ENCODE peak calls at places on chromosome 22, in five cellular contexts. S is dermis microvascular lymphatic vessel endothelial cell, J is HCEC 1CT, W is T-helper 2 cell, C is stromal cell of bone marrow. T is an unnamed sample.

GRCh38 chr22:41672780-41673509 is 15.7 kb downstream of the SNU13 start:
- DNase-seq in S (no peak), J (no peak), W (no peak), C (no peak), T (no peak)

GRCh38 chr22:39664485-39665200 is 94.1 kb downstream of the CACNA1I start:
- DNase-seq in S (no peak), J (no peak), W (no peak), C (no peak), T (no peak)

GRCh38 chr22:27090595-27090994 is 433.2 kb downstream of the MIAT start:
- DNase-seq in S (no peak), J (no peak), W (no peak), C (no peak), T (no peak)

GRCh38 chr22:22591348-22592299 is 32.6 kb upstream of the PRAME start:
- DNase-seq in S (no peak), J (peak; percentile 2), W (no peak), C (no peak), T (no peak)

GRCh38 chr22:49057910-49058309 is 769.8 kb downstream of the BRD1 start:
- DNase-seq in S (no peak), J (no peak), W (no peak), C (no peak), T (no peak)

GRCh38 chr22:47295226-47295901 is 532.9 kb downstream of the TBC1D22A start:
- DNase-seq in S (no peak), J (no peak), W (no peak), C (no peak), T (no peak)

GRCh38 chr22:40221055-40221414 is 43.3 kb downstream of the TNRC6B start:
- DNase-seq in S (no peak), J (no peak), W (no peak), C (no peak), T (no peak)

GRCh38 chr22:30823015-30823370 is 128.3 kb downstream of the OSBP2 start:
- DNase-seq in S (no peak), J (no peak), W (no peak), C (no peak), T (no peak)

GRCh38 chr22:18000441-18001039 is 23.8 kb downstream of the MICAL3 start:
- DNase-seq in S (no peak), J (no peak), W (peak; percentile 29), C (no peak), T (peak; percentile 21)

GRCh38 chr22:40387758-40388157 is 17.4 kb downstream of the SGSM3 start:
- DNase-seq in S (no peak), J (no peak), W (no peak), C (no peak), T (no peak)

GRCh38 chr22:44500623-44501022 is 2.6 kb upstream of the RTL6 start:
- DNase-seq in S (no peak), J (no peak), W (no peak), C (no peak), T (no peak)

GRCh38 chr22:39349506-39349966 is 255 bp upstream of the SYNGR1 start:
- DNase-seq in S (no peak), J (no peak), W (peak; percentile 13), C (no peak), T (no peak)

GRCh38 chr22:36294293-36294620 is 41.3 kb downstream of the APOL1 start:
- DNase-seq in S (no peak), J (no peak), W (no peak), C (no peak), T (no peak)

GRCh38 chr22:37221424-37222336 is 9.4 kb upstream of the SSTR3 start:
- DNase-seq in S (no peak), J (no peak), W (no peak), C (no peak), T (no peak)

GRCh38 chr22:38320605-38321402 is 3.6 kb upstream of the CSNK1E start:
- DNase-seq in S (no peak), J (no peak), W (no peak), C (no peak), T (no peak)

GRCh38 chr22:28051787-28052356 is 132.8 kb upstream of the PITPNB start:
- DNase-seq in S (peak; percentile 45), J (peak; percentile 52), W (no peak), C (peak; percentile 35), T (peak; percentile 58)

GRCh38 chr22:46366801-46367706 is 31.5 kb downstream of the TRMU start:
- DNase-seq in S (no peak), J (no peak), W (peak; percentile 25), C (no peak), T (no peak)

GRCh38 chr22:46047841-46048595 is 71.1 kb upstream of the WNT7B start:
- DNase-seq in S (no peak), J (no peak), W (no peak), C (no peak), T (no peak)

GRCh38 chr22:29315286-29316195 is at the start of gene RASL10A:
- DNase-seq in S (no peak), J (no peak), W (no peak), C (no peak), T (no peak)

GRCh38 chr22:37179622-37180420 is 8.2 kb downstream of the C1QTNF6 start:
- DNase-seq in S (no peak), J (no peak), W (no peak), C (no peak), T (no peak)

GRCh38 chr22:45226681-45227186 is 14.0 kb downstream of the KIAA0930 start:
- DNase-seq in S (no peak), J (no peak), W (no peak), C (no peak), T (no peak)

GRCh38 chr22:27647540-27647939 is 154.0 kb downstream of the MN1 start:
- DNase-seq in S (no peak), J (no peak), W (no peak), C (no peak), T (no peak)

GRCh38 chr22:46007848-46008261 is 30.9 kb upstream of the WNT7B start:
- DNase-seq in S (peak; percentile 33), J (peak; percentile 90), W (no peak), C (peak; percentile 91), T (peak; percentile 91)

GRCh38 chr22:32389685-32390084 is 22.4 kb downstream of the RTCB start:
- DNase-seq in S (no peak), J (peak; percentile 12), W (peak; percentile 41), C (no peak), T (peak; percentile 11)

GRCh38 chr22:41925783-41926460 is 684 bp downstream of the TNFRSF13C start:
- DNase-seq in S (no peak), J (no peak), W (peak; percentile 69), C (no peak), T (no peak)

GRCh38 chr22:37561209-37562048 is 1.1 kb downstream of the CDC42EP1 start:
- DNase-seq in S (peak; percentile 70), J (peak; percentile 84), W (peak; percentile 60), C (peak; percentile 77), T (peak; percentile 91)

GRCh38 chr22:40156001-40156516 is 21.7 kb upstream of the TNRC6B start:
- DNase-seq in S (no peak), J (peak; percentile 75), W (peak; percentile 48), C (no peak), T (peak; percentile 57)

GRCh38 chr22:50236731-50237409 is 8.0 kb downstream of the TUBGCP6 start:
- DNase-seq in S (no peak), J (no peak), W (peak; percentile 35), C (no peak), T (no peak)

GRCh38 chr22:22709719-22710445 is 65.5 kb downstream of the GGTLC2 start:
- DNase-seq in S (no peak), J (no peak), W (peak; percentile 10), C (no peak), T (no peak)

GRCh38 chr22:23509571-23510302 is 70.4 kb downstream of the IGLL1 start:
- DNase-seq in S (no peak), J (no peak), W (no peak), C (no peak), T (no peak)

GRCh38 chr22:45268958-45269844 is 15.5 kb upstream of the UPK3A start:
- DNase-seq in S (peak; percentile 39), J (peak; percentile 52), W (peak; percentile 78), C (no peak), T (peak; percentile 55)

GRCh38 chr22:26489447-26490036 is 5.9 kb downstream of the SRRD start:
- DNase-seq in S (no peak), J (no peak), W (no peak), C (no peak), T (no peak)

GRCh38 chr22:45919504-45920286 is 57.3 kb downstream of the WNT7B start:
- DNase-seq in S (no peak), J (no peak), W (no peak), C (no peak), T (no peak)

GRCh38 chr22:20062043-20062765 is 17.8 kb upstream of the DGCR8 start:
- DNase-seq in S (no peak), J (no peak), W (no peak), C (no peak), T (no peak)

GRCh38 chr22:39297490-39298193 is 21.8 kb downstream of the RPL3 start:
- DNase-seq in S (no peak), J (no peak), W (no peak), C (no peak), T (no peak)

T was measured in RKO.